ENCODE peak calls at places on chromosomes 13 and 19, in six cellular contexts. C is endodermal cell, D is body of pancreas, M is upper lobe of left lung, K is pancreas, Z is Peyer's patch. J is an unnamed sample. For H3K36me3, the result is how much of the 10 kb centered on the place peaks cover.

GRCh38 chr13:55815458-55816033 is 1325.2 kb upstream of the PRR20A start:
- DNase-seq in M (no peak), Z (no peak), D (no peak), C (no peak), K (no peak), J (no peak)

GRCh38 chr19:58439576-58440554 is at the start of gene ZNF132:
- DNase-seq in C (peak), M (peak), Z (peak), D (peak), K (peak), J (peak)

GRCh38 chr13:79227418-79227817 is 178.6 kb downstream of the RBM26 start:
- DNase-seq in K (no peak), Z (no peak), M (no peak), D (no peak), C (no peak), J (no peak)

GRCh38 chr19:21566073-21566472 is 60.7 kb downstream of the ZNF429 start:
- DNase-seq in D (no peak), Z (no peak), C (no peak), M (no peak), K (no peak), J (no peak)

GRCh38 chr13:98508280-98509074 is 68.4 kb downstream of the STK24 start:
- DNase-seq in D (no peak), M (no peak), Z (no peak), C (no peak), K (no peak), J (peak)

GRCh38 chr19:50285833-50286232 is 43.3 kb downstream of the KCNC3 start:
- DNase-seq in K (no peak), M (no peak), Z (no peak), C (no peak), D (no peak), J (no peak)

GRCh38 chr13:98503175-98504028 is 73.5 kb downstream of the STK24 start:
- DNase-seq in M (no peak), K (no peak), Z (no peak), D (peak), C (no peak), J (no peak)

GRCh38 chr19:23810496-23810895 is 51.8 kb upstream of the ZNF681 start:
- DNase-seq in M (no peak), Z (no peak), D (no peak), C (no peak), K (no peak), J (no peak)

GRCh38 chr13:75372517-75372916 is 109.5 kb downstream of the TBC1D4 start:
- DNase-seq in K (peak), C (no peak), Z (no peak), D (no peak), M (no peak), J (peak)

GRCh38 chr19:55640043-55640576 is 692 bp upstream of the ZNF580 start:
- DNase-seq in Z (peak), K (peak), D (peak), C (peak), M (peak), J (no peak)

GRCh38 chr13:24270639-24271131 is 38.7 kb upstream of the C1QTNF9 start:
- DNase-seq in Z (peak), C (peak), D (peak), K (peak), M (peak), J (peak)

GRCh38 chr19:39172700-39173501 is 23.9 kb upstream of the NCCRP1 start:
- DNase-seq in M (no peak), C (no peak), D (no peak), K (no peak), Z (no peak), J (no peak)
- H3K36me3 ChIP-seq in M (half or more), C (under half), D (under half), K (under half), Z (half or more), J (under half)

GRCh38 chr19:35832054-35832453 is 19.4 kb upstream of the PRODH2 start:
- DNase-seq in K (peak), M (no peak), C (no peak), D (no peak), Z (no peak), J (no peak)
- H3K36me3 ChIP-seq in K (under half), M (under half), C (under half), D (under half), Z (under half), J (under half)

DNA sequence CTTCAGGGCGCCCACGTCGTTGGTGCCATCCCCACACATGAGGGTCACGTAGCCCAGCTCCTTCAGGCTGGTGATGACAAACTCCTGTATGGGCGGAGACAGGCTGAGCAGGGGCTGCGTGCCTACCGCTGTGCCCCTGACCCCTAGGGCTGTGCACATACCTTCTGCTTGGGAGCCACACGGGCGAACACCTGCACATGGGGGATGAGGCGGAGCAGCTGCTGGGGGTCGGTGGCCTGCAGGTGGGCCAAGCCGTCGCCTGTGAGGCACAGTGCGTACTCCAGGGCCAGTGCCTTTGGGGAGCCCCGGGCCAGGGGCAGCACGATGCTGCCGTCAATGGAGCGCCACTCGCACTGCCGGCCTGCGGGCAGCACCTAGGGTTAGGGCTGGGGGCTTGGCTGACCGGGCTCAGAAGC is 6.1 kb upstream of the GMIP start:
- DNase-seq in C (no peak), D (no peak), Z (no peak), K (no peak), M (no peak), J (no peak)
- H3K36me3 ChIP-seq in C (half or more), D (under half), Z (half or more), K (under half), M (half or more), J (under half)

DNA sequence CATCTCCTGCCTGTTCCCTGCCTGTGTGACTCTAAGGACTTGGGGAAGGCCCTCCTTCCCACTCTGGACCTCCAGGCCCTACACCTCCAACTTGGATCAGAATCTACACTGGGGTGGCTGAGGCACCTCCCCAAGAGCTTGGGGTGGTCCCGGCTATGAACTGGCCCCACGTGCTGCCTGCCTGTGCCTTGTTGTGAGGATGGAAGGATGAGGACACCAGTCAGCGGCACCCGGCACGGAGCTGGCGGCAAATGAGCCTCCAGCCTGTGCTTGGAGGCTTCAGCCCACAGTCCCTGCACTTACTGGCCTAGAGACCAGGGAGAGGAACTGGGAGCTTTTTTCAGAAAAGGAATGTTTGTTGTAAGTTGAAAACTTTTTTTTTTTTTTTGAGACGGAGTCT is 8.5 kb downstream of the AKAP8 start:
- DNase-seq in M (no peak), K (no peak), D (no peak), Z (no peak), C (no peak), J (no peak)
- H3K36me3 ChIP-seq in M (half or more), K (under half), D (under half), Z (half or more), C (half or more), J (under half)

GRCh38 chr19:32362318-32362691 is 16.9 kb downstream of the ZNF507 start:
- DNase-seq in C (no peak), D (no peak), K (no peak), M (no peak), Z (no peak), J (no peak)
- H3K36me3 ChIP-seq in C (half or more), D (under half), K (under half), M (under half), Z (half or more), J (under half)

J was measured in PC-9.